ENCODE peak calls at places on chromosomes 2 and 18, in nine cellular contexts. One of them, this sample, is unnamed.

GRCh38 chr2:234880551-234881211 is 71.1 kb upstream of the SH3BP4 start:
- DNase-seq in adrenal gland: peak
- DNase-seq in B cell: no peak
- DNase-seq in AG10803: peak
- DNase-seq in lower lobe of right lung: no peak
- DNase-seq in CD8-positive, alpha-beta T cell: no peak
- DNase-seq in PC-9: peak
- DNase-seq in cardiac muscle cell: peak
- DNase-seq in dorsolateral prefrontal cortex: no peak
- DNase-seq in this sample: peak

GRCh38 chr2:67865871-67866386 is 196.9 kb downstream of the C1D start:
- DNase-seq in adrenal gland: no peak
- DNase-seq in B cell: no peak
- DNase-seq in AG10803: no peak
- DNase-seq in lower lobe of right lung: no peak
- DNase-seq in CD8-positive, alpha-beta T cell: no peak
- DNase-seq in PC-9: no peak
- DNase-seq in cardiac muscle cell: no peak
- DNase-seq in dorsolateral prefrontal cortex: no peak
- DNase-seq in this sample: no peak

GRCh38 chr18:28153485-28154065 is 23.4 kb downstream of the CDH2 start:
- DNase-seq in adrenal gland: no peak
- DNase-seq in B cell: no peak
- DNase-seq in AG10803: peak
- DNase-seq in lower lobe of right lung: no peak
- DNase-seq in CD8-positive, alpha-beta T cell: no peak
- DNase-seq in PC-9: no peak
- DNase-seq in cardiac muscle cell: no peak
- DNase-seq in dorsolateral prefrontal cortex: no peak
- DNase-seq in this sample: no peak

GRCh38 chr18:31791817-31792579 is 31.3 kb upstream of the SLC25A52 start:
- DNase-seq in adrenal gland: no peak
- DNase-seq in B cell: no peak
- DNase-seq in AG10803: no peak
- DNase-seq in lower lobe of right lung: no peak
- DNase-seq in CD8-positive, alpha-beta T cell: no peak
- DNase-seq in PC-9: no peak
- DNase-seq in cardiac muscle cell: no peak
- DNase-seq in dorsolateral prefrontal cortex: no peak
- DNase-seq in this sample: no peak

GRCh38 chr2:213216461-213216860 is 65.0 kb upstream of the IKZF2 start:
- DNase-seq in adrenal gland: no peak
- DNase-seq in B cell: no peak
- DNase-seq in AG10803: peak
- DNase-seq in lower lobe of right lung: no peak
- DNase-seq in CD8-positive, alpha-beta T cell: no peak
- DNase-seq in PC-9: peak
- DNase-seq in cardiac muscle cell: peak
- DNase-seq in dorsolateral prefrontal cortex: no peak
- DNase-seq in this sample: peak

GRCh38 chr18:68542818-68543217 is 172.1 kb downstream of the TMX3 start:
- DNase-seq in adrenal gland: no peak
- DNase-seq in B cell: no peak
- DNase-seq in AG10803: no peak
- DNase-seq in lower lobe of right lung: no peak
- DNase-seq in CD8-positive, alpha-beta T cell: no peak
- DNase-seq in PC-9: no peak
- DNase-seq in cardiac muscle cell: no peak
- DNase-seq in dorsolateral prefrontal cortex: no peak
- DNase-seq in this sample: no peak

GRCh38 chr2:45993476-45993991 is 303.7 kb upstream of the EPAS1 start:
- DNase-seq in adrenal gland: peak
- DNase-seq in B cell: peak
- DNase-seq in AG10803: peak
- DNase-seq in lower lobe of right lung: no peak
- DNase-seq in CD8-positive, alpha-beta T cell: peak
- DNase-seq in PC-9: peak
- DNase-seq in cardiac muscle cell: peak
- DNase-seq in dorsolateral prefrontal cortex: no peak
- DNase-seq in this sample: peak

GRCh38 chr2:2701813-2702212 is 370.7 kb upstream of the MYT1L start:
- DNase-seq in adrenal gland: no peak
- DNase-seq in B cell: no peak
- DNase-seq in AG10803: no peak
- DNase-seq in lower lobe of right lung: no peak
- DNase-seq in CD8-positive, alpha-beta T cell: no peak
- DNase-seq in PC-9: no peak
- DNase-seq in cardiac muscle cell: no peak
- DNase-seq in dorsolateral prefrontal cortex: no peak
- DNase-seq in this sample: no peak

GRCh38 chr2:102510791-102511575 is 38.0 kb downstream of the SLC9A4 start:
- DNase-seq in adrenal gland: no peak
- DNase-seq in B cell: no peak
- DNase-seq in AG10803: no peak
- DNase-seq in lower lobe of right lung: no peak
- DNase-seq in CD8-positive, alpha-beta T cell: no peak
- DNase-seq in PC-9: no peak
- DNase-seq in cardiac muscle cell: no peak
- DNase-seq in dorsolateral prefrontal cortex: no peak
- DNase-seq in this sample: no peak
- TF ChIP-seq CTCF in adrenal gland: no peak
- TF ChIP-seq CTCF in B cell: no peak
- TF ChIP-seq CTCF in AG10803: no peak
- TF ChIP-seq CTCF in lower lobe of right lung: no peak
- TF ChIP-seq CTCF in CD8-positive, alpha-beta T cell: no peak
- TF ChIP-seq CTCF in PC-9: no peak
- TF ChIP-seq CTCF in cardiac muscle cell: no peak
- TF ChIP-seq CTCF in dorsolateral prefrontal cortex: no peak
- TF ChIP-seq CTCF in this sample: no peak

DNA sequence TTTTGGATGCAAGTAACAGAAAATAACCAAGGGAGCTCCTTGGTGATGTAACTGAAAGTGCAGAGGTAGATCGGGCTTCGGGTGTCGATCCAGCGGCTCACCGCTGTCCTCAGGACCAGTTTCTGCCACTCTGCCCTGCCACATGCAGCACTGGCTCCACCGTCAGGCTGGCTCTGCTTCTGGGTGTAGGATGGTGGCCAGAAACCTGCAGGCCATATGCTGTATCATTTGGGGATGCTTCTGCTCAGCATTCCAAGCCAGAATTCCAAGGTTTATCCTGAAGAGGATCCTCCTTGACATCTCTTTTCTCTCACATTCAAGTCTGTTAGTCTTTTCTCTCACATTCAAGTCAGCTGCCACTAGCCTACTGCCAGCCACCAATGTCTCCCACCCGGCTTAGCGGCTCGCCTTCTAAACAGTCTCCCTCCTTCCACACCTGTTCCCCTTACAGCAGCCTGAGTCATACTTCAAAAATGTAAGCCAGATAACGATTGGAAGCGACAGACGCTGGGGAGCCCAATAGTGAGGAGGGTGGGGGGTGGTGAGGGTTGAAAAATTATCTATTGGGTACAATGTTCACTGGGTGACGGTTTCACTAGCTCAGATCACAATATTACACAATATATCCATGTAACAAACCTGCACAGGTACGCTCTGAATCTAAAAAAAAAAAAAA is 38.6 kb upstream of the SP3 start:
- DNase-seq in adrenal gland: no peak
- DNase-seq in B cell: no peak
- DNase-seq in AG10803: no peak
- DNase-seq in lower lobe of right lung: no peak
- DNase-seq in CD8-positive, alpha-beta T cell: no peak
- DNase-seq in PC-9: no peak
- DNase-seq in cardiac muscle cell: no peak
- DNase-seq in dorsolateral prefrontal cortex: no peak
- DNase-seq in this sample: peak
- TF ChIP-seq CTCF in adrenal gland: no peak
- TF ChIP-seq CTCF in B cell: no peak
- TF ChIP-seq CTCF in AG10803: peak
- TF ChIP-seq CTCF in lower lobe of right lung: no peak
- TF ChIP-seq CTCF in CD8-positive, alpha-beta T cell: no peak
- TF ChIP-seq CTCF in PC-9: no peak
- TF ChIP-seq CTCF in cardiac muscle cell: no peak
- TF ChIP-seq CTCF in dorsolateral prefrontal cortex: no peak
- TF ChIP-seq CTCF in this sample: no peak

GRCh38 chr2:68900496-68901198 is 29.4 kb upstream of the BMP10 start:
- DNase-seq in adrenal gland: no peak
- DNase-seq in B cell: no peak
- DNase-seq in AG10803: no peak
- DNase-seq in lower lobe of right lung: no peak
- DNase-seq in CD8-positive, alpha-beta T cell: no peak
- DNase-seq in PC-9: no peak
- DNase-seq in cardiac muscle cell: peak
- DNase-seq in dorsolateral prefrontal cortex: no peak
- DNase-seq in this sample: no peak
- TF ChIP-seq CTCF in adrenal gland: no peak
- TF ChIP-seq CTCF in B cell: no peak
- TF ChIP-seq CTCF in AG10803: peak
- TF ChIP-seq CTCF in lower lobe of right lung: no peak
- TF ChIP-seq CTCF in CD8-positive, alpha-beta T cell: no peak
- TF ChIP-seq CTCF in PC-9: no peak
- TF ChIP-seq CTCF in cardiac muscle cell: no peak
- TF ChIP-seq CTCF in dorsolateral prefrontal cortex: no peak
- TF ChIP-seq CTCF in this sample: no peak

GRCh38 chr2:10056439-10056838 is 13.1 kb downstream of the KLF11 start:
- DNase-seq in adrenal gland: no peak
- DNase-seq in B cell: no peak
- DNase-seq in AG10803: peak
- DNase-seq in lower lobe of right lung: peak
- DNase-seq in CD8-positive, alpha-beta T cell: no peak
- DNase-seq in PC-9: no peak
- DNase-seq in cardiac muscle cell: no peak
- DNase-seq in dorsolateral prefrontal cortex: no peak
- DNase-seq in this sample: no peak

GRCh38 chr2:10059552-10060335 is 16.4 kb downstream of the KLF11 start:
- DNase-seq in adrenal gland: no peak
- DNase-seq in B cell: no peak
- DNase-seq in AG10803: no peak
- DNase-seq in lower lobe of right lung: peak
- DNase-seq in CD8-positive, alpha-beta T cell: no peak
- DNase-seq in PC-9: no peak
- DNase-seq in cardiac muscle cell: no peak
- DNase-seq in dorsolateral prefrontal cortex: no peak
- DNase-seq in this sample: no peak

GRCh38 chr2:10059016-10059351 is 15.6 kb downstream of the KLF11 start:
- DNase-seq in adrenal gland: no peak
- DNase-seq in B cell: no peak
- DNase-seq in AG10803: no peak
- DNase-seq in lower lobe of right lung: peak
- DNase-seq in CD8-positive, alpha-beta T cell: no peak
- DNase-seq in PC-9: no peak
- DNase-seq in cardiac muscle cell: no peak
- DNase-seq in dorsolateral prefrontal cortex: no peak
- DNase-seq in this sample: no peak

GRCh38 chr2:10057231-10058107 is 14.1 kb downstream of the KLF11 start:
- DNase-seq in adrenal gland: no peak
- DNase-seq in B cell: no peak
- DNase-seq in AG10803: peak
- DNase-seq in lower lobe of right lung: peak
- DNase-seq in CD8-positive, alpha-beta T cell: no peak
- DNase-seq in PC-9: peak
- DNase-seq in cardiac muscle cell: peak
- DNase-seq in dorsolateral prefrontal cortex: no peak
- DNase-seq in this sample: peak

GRCh38 chr2:10058251-10059015 is 15.1 kb downstream of the KLF11 start:
- DNase-seq in adrenal gland: no peak
- DNase-seq in B cell: no peak
- DNase-seq in AG10803: no peak
- DNase-seq in lower lobe of right lung: peak
- DNase-seq in CD8-positive, alpha-beta T cell: no peak
- DNase-seq in PC-9: no peak
- DNase-seq in cardiac muscle cell: no peak
- DNase-seq in dorsolateral prefrontal cortex: no peak
- DNase-seq in this sample: no peak
- TF ChIP-seq CTCF in adrenal gland: no peak
- TF ChIP-seq CTCF in B cell: no peak
- TF ChIP-seq CTCF in AG10803: no peak
- TF ChIP-seq CTCF in lower lobe of right lung: no peak
- TF ChIP-seq CTCF in CD8-positive, alpha-beta T cell: no peak
- TF ChIP-seq CTCF in PC-9: no peak
- TF ChIP-seq CTCF in cardiac muscle cell: no peak
- TF ChIP-seq CTCF in dorsolateral prefrontal cortex: no peak
- TF ChIP-seq CTCF in this sample: no peak